ENCODE peak calls at places on chromosomes 3 and 15, in nine cellular contexts. A, R, L, T, J, C, V, O and B are unnamed samples.

GRCh38 chr15:64000183-64000710 is 46.0 kb downstream of the DAPK2 start:
- DNase-seq in A (no peak), R (no peak), L (no peak), T (no peak), J (no peak), C (no peak), V (no peak), O (no peak), B (no peak)

GRCh38 chr3:134067311-134068161 is 37.8 kb upstream of the SLCO2A1 start:
- DNase-seq in A (no peak), R (no peak), L (no peak), T (no peak), J (no peak), C (no peak), V (no peak), O (no peak), B (no peak)

GRCh38 chr3:72353236-72354105 is 494.8 kb downstream of the SHQ1 start:
- DNase-seq in A (no peak), R (no peak), L (no peak), T (no peak), J (no peak), C (no peak), V (no peak), O (no peak), B (no peak)

GRCh38 chr3:16253601-16254000 is 11.1 kb downstream of the DPH3 start:
- DNase-seq in A (no peak), R (no peak), L (no peak), T (no peak), J (no peak), C (no peak), V (no peak), O (peak), B (no peak)

GRCh38 chr3:128447561-128448013 is 19.1 kb downstream of the DNAJB8 start:
- DNase-seq in A (no peak), R (peak), L (no peak), T (no peak), J (no peak), C (no peak), V (no peak), O (no peak), B (peak)

GRCh38 chr15:101121511-101122090 is 130.2 kb downstream of the CHSY1 start:
- DNase-seq in A (peak), R (peak), L (peak), T (no peak), J (no peak), C (peak), V (peak), O (peak), B (peak)

GRCh38 chr3:88149146-88149515 is 628 bp upstream of the C3orf38 start:
- DNase-seq in A (no peak), R (peak), L (no peak), T (peak), J (peak), C (peak), V (peak), O (no peak), B (no peak)

GRCh38 chr15:41024141-41024540 is 70.9 kb downstream of the CHAC1 start:
- DNase-seq in A (no peak), R (no peak), L (no peak), T (peak), J (no peak), C (peak), V (no peak), O (peak), B (no peak)